ENCODE peak calls at places on chromosomes 16 and 17, in ten cellular contexts. Q is D341Med; W is NCI-H1048; Y is stromal cell of bone marrow; D is fibroblast of mammary gland; P is left lung; O is MG63; T is stimulated activated CD4-positive, alpha-beta T cell treated with anti-CD3 and anti-CD28 coated beads, Interleukin-15, amount 100 ng/mL, for 48 hours; K is AG08396; G is naive thymus-derived CD8-positive, alpha-beta T cell. N is an unnamed sample.

GRCh38 chr16:1335211-1335971 is 1.9 kb downstream of the BAIAP3 start:
- DNase-seq in Q (no peak), W (no peak), Y (no peak), D (no peak), P (no peak), O (no peak), T (no peak), K (no peak), G (no peak), N (no peak)

GRCh38 chr17:77366558-77367245 is 225.9 kb downstream of the SEC14L1 start:
- DNase-seq in Q (no peak), W (no peak), Y (no peak), D (no peak), P (no peak), O (no peak), T (no peak), K (no peak), G (no peak), N (peak; percentile 74)

GRCh38 chr16:63422633-63423032 is 1386.4 kb upstream of the CDH8 start:
- DNase-seq in Q (no peak), W (no peak), Y (no peak), D (no peak), P (no peak), O (no peak), T (no peak), K (no peak), G (no peak), N (no peak)

GRCh38 chr17:8121531-8122390 is 2.1 kb downstream of the HES7 start:
- DNase-seq in Q (peak; percentile 71), W (no peak), Y (no peak), D (peak; percentile 58), P (peak; percentile 85), O (peak; percentile 70), T (peak; percentile 60), K (peak; percentile 68), G (peak; percentile 63), N (peak; percentile 78)

GRCh38 chr17:38415250-38416194 is 12.7 kb upstream of the ARHGAP23 start:
- DNase-seq in Q (peak; percentile 97), W (no peak), Y (no peak), D (peak; percentile 28), P (peak; percentile 78), O (peak; percentile 40), T (no peak), K (peak; percentile 72), G (no peak), N (no peak)

GRCh38 chr16:17105239-17105721 is 365.5 kb downstream of the XYLT1 start:
- DNase-seq in Q (no peak), W (no peak), Y (peak; percentile 21), D (no peak), P (no peak), O (no peak), T (no peak), K (no peak), G (no peak), N (no peak)

GRCh38 chr17:36856169-36856568 is 81.1 kb upstream of the LHX1 start:
- DNase-seq in Q (no peak), W (no peak), Y (no peak), D (no peak), P (no peak), O (no peak), T (no peak), K (no peak), G (no peak), N (no peak)

GRCh38 chr16:27414803-27415431 is 12.9 kb downstream of the IL21R start:
- DNase-seq in Q (no peak), W (no peak), Y (no peak), D (no peak), P (no peak), O (no peak), T (no peak), K (no peak), G (no peak), N (no peak)

GRCh38 chr17:7940743-7941142 is 8.7 kb downstream of the CNTROB start:
- DNase-seq in Q (no peak), W (no peak), Y (no peak), D (no peak), P (no peak), O (no peak), T (no peak), K (no peak), G (no peak), N (no peak)

GRCh38 chr17:80259642-80260535 is 763 bp upstream of the RNF213 start:
- DNase-seq in Q (peak; percentile 96), W (no peak), Y (no peak), D (peak; percentile 43), P (peak; percentile 95), O (peak; percentile 85), T (peak; percentile 70), K (peak; percentile 96), G (peak; percentile 87), N (peak; percentile 84)

GRCh38 chr16:86574646-86575045 is 3.7 kb upstream of the FOXL1 start:
- DNase-seq in Q (no peak), W (no peak), Y (no peak), D (no peak), P (peak; percentile 13), O (no peak), T (no peak), K (no peak), G (no peak), N (no peak)

GRCh38 chr17:59007995-59008394 is 98.7 kb downstream of the TRIM37 start:
- DNase-seq in Q (no peak), W (no peak), Y (no peak), D (no peak), P (no peak), O (no peak), T (no peak), K (no peak), G (no peak), N (no peak)

GRCh38 chr17:67993153-67993997 is 2.9 kb downstream of the C17orf58 start:
- DNase-seq in Q (peak; percentile 99), W (peak; percentile 52), Y (peak; percentile 74), D (peak; percentile 77), P (peak; percentile 94), O (peak; percentile 91), T (peak; percentile 63), K (peak; percentile 93), G (peak; percentile 79), N (peak; percentile 90)

GRCh38 chr16:29290631-29291247 is 115.8 kb downstream of the NPIPB11 start:
- DNase-seq in Q (no peak), W (no peak), Y (peak; percentile 89), D (peak; percentile 96), P (peak; percentile 98), O (peak; percentile 99), T (peak; percentile 58), K (peak; percentile 87), G (no peak), N (peak; percentile 98)

GRCh38 chr16:49986351-49987124 is 38.5 kb upstream of the CNEP1R1 start:
- DNase-seq in Q (no peak), W (no peak), Y (peak; percentile 42), D (peak; percentile 18), P (no peak), O (peak; percentile 55), T (no peak), K (peak; percentile 41), G (no peak), N (no peak)

GRCh38 chr17:64126918-64127317 is 3.0 kb downstream of the ERN1 start:
- DNase-seq in Q (no peak), W (no peak), Y (no peak), D (peak; percentile 77), P (no peak), O (no peak), T (no peak), K (no peak), G (no peak), N (no peak)

GRCh38 chr17:73710095-73710592 is 65.9 kb upstream of the SDK2 start:
- DNase-seq in Q (peak; percentile 94), W (peak; percentile 35), Y (peak; percentile 13), D (peak; percentile 63), P (no peak), O (peak; percentile 76), T (peak; percentile 69), K (peak; percentile 24), G (peak; percentile 84), N (no peak)

GRCh38 chr17:40932608-40933007 is 4.8 kb downstream of the KRT23 start:
- DNase-seq in Q (no peak), W (peak; percentile 60), Y (no peak), D (no peak), P (no peak), O (no peak), T (no peak), K (no peak), G (no peak), N (no peak)

GRCh38 chr17:44334315-44335181 is 9.9 kb upstream of the SLC25A39 start:
- DNase-seq in Q (no peak), W (no peak), Y (no peak), D (no peak), P (no peak), O (no peak), T (no peak), K (no peak), G (peak; percentile 30), N (no peak)

GRCh38 chr17:14325618-14326167 is 24.8 kb downstream of the HS3ST3B1 start:
- DNase-seq in Q (no peak), W (no peak), Y (no peak), D (no peak), P (no peak), O (no peak), T (no peak), K (no peak), G (no peak), N (no peak)

GRCh38 chr16:22355487-22355908 is 18.9 kb downstream of the CDR2 start:
- DNase-seq in Q (no peak), W (no peak), Y (no peak), D (no peak), P (no peak), O (no peak), T (no peak), K (no peak), G (no peak), N (no peak)

GRCh38 chr17:50884354-50885311 is 18.5 kb upstream of the TOB1 start:
- DNase-seq in Q (no peak), W (no peak), Y (no peak), D (no peak), P (no peak), O (no peak), T (no peak), K (no peak), G (no peak), N (no peak)

GRCh38 chr17:64243340-64243739 is 19.7 kb downstream of the TEX2 start:
- DNase-seq in Q (no peak), W (no peak), Y (no peak), D (no peak), P (no peak), O (no peak), T (no peak), K (no peak), G (no peak), N (no peak)

GRCh38 chr17:4679652-4680051 is 24.3 kb downstream of the PELP1 start:
- DNase-seq in Q (no peak), W (no peak), Y (no peak), D (peak; percentile 75), P (peak; percentile 51), O (peak; percentile 34), T (no peak), K (peak; percentile 58), G (no peak), N (no peak)

GRCh38 chr17:64296246-64296645 is 33.2 kb upstream of the TEX2 start:
- DNase-seq in Q (no peak), W (no peak), Y (no peak), D (no peak), P (no peak), O (no peak), T (no peak), K (no peak), G (no peak), N (no peak)

GRCh38 chr16:50828164-50828702 is 86.3 kb downstream of the CYLD start:
- DNase-seq in Q (no peak), W (no peak), Y (no peak), D (no peak), P (no peak), O (no peak), T (no peak), K (no peak), G (no peak), N (no peak)

GRCh38 chr17:4742133-4742532 is 2.4 kb upstream of the CXCL16 start:
- DNase-seq in Q (no peak), W (no peak), Y (no peak), D (no peak), P (no peak), O (peak; percentile 4), T (no peak), K (no peak), G (no peak), N (no peak)

GRCh38 chr16:59148312-59148711 is 414.2 kb upstream of the GOT2 start:
- DNase-seq in Q (no peak), W (no peak), Y (no peak), D (no peak), P (no peak), O (no peak), T (no peak), K (no peak), G (no peak), N (no peak)